ENCODE peak calls at places on chromosome 1, in seven cellular contexts. E is adipocyte, R is ELF-1, F is PC-9, O is KBM-7, B is NCI-H446, Y is AG04450. K is an unnamed sample.

GRCh38 chr1:94686882-94687281 is 133.3 kb upstream of the SLC44A3 start:
- DNase-seq in E (no peak), R (no peak), F (no peak), O (no peak), B (no peak), Y (no peak), K (no peak)

GRCh38 chr1:228101614-228101993 is 1.5 kb downstream of the C1orf35 start:
- DNase-seq in E (no peak), R (no peak), F (peak), O (no peak), B (no peak), Y (no peak), K (no peak)

GRCh38 chr1:19463204-19463803 is 22.0 kb downstream of the CAPZB start:
- DNase-seq in E (no peak), R (no peak), F (no peak), O (no peak), B (no peak), Y (no peak), K (no peak)

GRCh38 chr1:115515270-115515669 is 126.5 kb upstream of the VANGL1 start:
- DNase-seq in E (no peak), R (no peak), F (no peak), O (no peak), B (no peak), Y (no peak), K (no peak)

GRCh38 chr1:35511305-35511704 is 45.9 kb downstream of the KIAA0319L start:
- DNase-seq in E (no peak), R (no peak), F (no peak), O (no peak), B (no peak), Y (no peak), K (no peak)

GRCh38 chr1:228020686-228021525 is 14.1 kb downstream of the WNT3A start:
- DNase-seq in E (no peak), R (no peak), F (no peak), O (no peak), B (no peak), Y (no peak), K (no peak)

GRCh38 chr1:165631403-165632151 is 543 bp downstream of the MGST3 start:
- DNase-seq in E (peak), R (peak), F (peak), O (peak), B (peak), Y (peak), K (no peak)

GRCh38 chr1:101366513-101367215 is 129.8 kb downstream of the S1PR1 start:
- DNase-seq in E (peak), R (no peak), F (no peak), O (no peak), B (peak), Y (peak), K (peak)

GRCh38 chr1:54975709-54976108 is 4.7 kb upstream of the TMEM61 start:
- DNase-seq in E (no peak), R (peak), F (no peak), O (no peak), B (no peak), Y (no peak), K (no peak)

GRCh38 chr1:215957692-215958091 is 390.6 kb downstream of the KCTD3 start:
- DNase-seq in E (no peak), R (peak), F (no peak), O (no peak), B (no peak), Y (no peak), K (no peak)

GRCh38 chr1:230359992-230360391 is 66.1 kb downstream of the PGBD5 start:
- DNase-seq in E (peak), R (no peak), F (no peak), O (no peak), B (no peak), Y (peak), K (no peak)

GRCh38 chr1:174568551-174568950 is 120.8 kb downstream of the GPR52 start:
- DNase-seq in E (no peak), R (no peak), F (no peak), O (no peak), B (no peak), Y (no peak), K (no peak)

GRCh38 chr1:204286323-204286714 is 72.5 kb upstream of the GOLT1A start:
- DNase-seq in E (no peak), R (no peak), F (no peak), O (no peak), B (no peak), Y (no peak), K (no peak)

GRCh38 chr1:89566761-89567174 is 42.1 kb downstream of the LRRC8B start:
- DNase-seq in E (no peak), R (peak), F (no peak), O (no peak), B (no peak), Y (no peak), K (no peak)

GRCh38 chr1:28740118-28740517 is 3.4 kb downstream of the YTHDF2 start:
- DNase-seq in E (no peak), R (no peak), F (no peak), O (no peak), B (no peak), Y (no peak), K (no peak)

GRCh38 chr1:147080671-147081394 is 91.4 kb downstream of the PRKAB2 start:
- DNase-seq in E (no peak), R (peak), F (no peak), O (no peak), B (no peak), Y (no peak), K (no peak)

GRCh38 chr1:96002969-96003964 is 718.3 kb upstream of the PTBP2 start:
- DNase-seq in E (no peak), R (peak), F (no peak), O (no peak), B (no peak), Y (no peak), K (no peak)

GRCh38 chr1:116318897-116319296 is 54.1 kb upstream of the ATP1A1 start:
- DNase-seq in E (no peak), R (peak), F (no peak), O (no peak), B (no peak), Y (no peak), K (no peak)

GRCh38 chr1:173870252-173871075 is 2.3 kb downstream of the ZBTB37 start:
- DNase-seq in E (no peak), R (no peak), F (no peak), O (peak), B (no peak), Y (no peak), K (no peak)

GRCh38 chr1:8239039-8239305 is 78.9 kb upstream of the SLC45A1 start:
- DNase-seq in E (peak), R (peak), F (peak), O (no peak), B (no peak), Y (no peak), K (no peak)

GRCh38 chr1:113388621-113389355 is 1.5 kb upstream of the MAGI3 start:
- DNase-seq in E (peak), R (peak), F (peak), O (peak), B (no peak), Y (no peak), K (no peak)

GRCh38 chr1:94335950-94336349 is 82.2 kb upstream of the ABCD3 start:
- DNase-seq in E (peak), R (peak), F (peak), O (peak), B (peak), Y (peak), K (no peak)

GRCh38 chr1:165289556-165289955 is 67.0 kb downstream of the LMX1A start:
- DNase-seq in E (no peak), R (no peak), F (no peak), O (no peak), B (peak), Y (no peak), K (no peak)

GRCh38 chr1:46478721-46479485 is 10.7 kb upstream of the DMBX1 start:
- DNase-seq in E (no peak), R (no peak), F (no peak), O (no peak), B (no peak), Y (no peak), K (no peak)

GRCh38 chr1:22344851-22345560 is 106.6 kb upstream of the ZBTB40 start:
- DNase-seq in E (no peak), R (no peak), F (no peak), O (no peak), B (no peak), Y (no peak), K (no peak)

GRCh38 chr1:44926311-44926781 is 60.0 kb downstream of the EIF2B3 start:
- DNase-seq in E (peak), R (no peak), F (no peak), O (no peak), B (no peak), Y (no peak), K (no peak)

GRCh38 chr1:68291763-68292384 is 59.6 kb upstream of the WLS start:
- DNase-seq in E (peak), R (peak), F (no peak), O (peak), B (no peak), Y (no peak), K (no peak)

GRCh38 chr1:51675177-51675780 is 58.4 kb downstream of the OSBPL9 start:
- DNase-seq in E (no peak), R (no peak), F (no peak), O (no peak), B (no peak), Y (no peak), K (no peak)

GRCh38 chr1:244322791-244323521 is 128.8 kb downstream of the ADSS2 start:
- DNase-seq in E (peak), R (peak), F (peak), O (peak), B (no peak), Y (peak), K (no peak)

GRCh38 chr1:30749691-30750583 is 7.6 kb downstream of the LAPTM5 start:
- DNase-seq in E (no peak), R (no peak), F (no peak), O (no peak), B (no peak), Y (no peak), K (no peak)

GRCh38 chr1:184971522-184972265 is 2.6 kb downstream of the NIBAN1 start:
- DNase-seq in E (no peak), R (no peak), F (no peak), O (no peak), B (no peak), Y (no peak), K (no peak)

K was measured in esophagus muscularis mucosa.